ENCODE peak calls at places on chromosomes 13 and 19, in seven cellular contexts. K, H, O, E, W, Z and F are unnamed samples.

GRCh38 chr19:45766293-45766918 is 2.6 kb downstream of the SIX5 start:
- DNase-seq in K (no peak), H (no peak), O (no peak), E (no peak), W (no peak), Z (no peak), F (peak; percentile 27)

GRCh38 chr19:35216026-35216832 is 12.3 kb downstream of the FAM187B start:
- DNase-seq in K (no peak), H (no peak), O (no peak), E (no peak), W (no peak), Z (no peak), F (no peak)

GRCh38 chr19:16229322-16229641 is 31.6 kb downstream of the AP1M1 start:
- DNase-seq in K (no peak), H (no peak), O (no peak), E (no peak), W (no peak), Z (no peak), F (no peak)

GRCh38 chr13:106156468-106156867 is 379.0 kb downstream of the EFNB2 start:
- DNase-seq in K (peak; percentile 99), H (no peak), O (peak; percentile 46), E (peak; percentile 97), W (peak; percentile 64), Z (no peak), F (no peak)

GRCh38 chr13:27522847-27523246 is 72.5 kb upstream of the MTIF3 start:
- DNase-seq in K (no peak), H (no peak), O (no peak), E (no peak), W (no peak), Z (no peak), F (no peak)

GRCh38 chr13:27476943-27477681 is 26.7 kb upstream of the MTIF3 start:
- DNase-seq in K (peak; percentile 50), H (no peak), O (no peak), E (peak; percentile 44), W (no peak), Z (no peak), F (no peak)

GRCh38 chr13:44188257-44188656 is 185.4 kb upstream of the SERP2 start:
- DNase-seq in K (peak; percentile 75), H (no peak), O (peak; percentile 29), E (peak; percentile 45), W (peak; percentile 79), Z (no peak), F (no peak)

GRCh38 chr13:20124303-20124702 is 36.5 kb downstream of the GJA3 start:
- DNase-seq in K (peak; percentile 45), H (no peak), O (no peak), E (no peak), W (no peak), Z (no peak), F (peak; percentile 1)

GRCh38 chr13:48492123-48493075 is 40.5 kb downstream of the RCBTB2 start:
- DNase-seq in K (peak; percentile 18), H (no peak), O (no peak), E (peak; percentile 51), W (peak; percentile 73), Z (no peak), F (no peak)

DNA sequence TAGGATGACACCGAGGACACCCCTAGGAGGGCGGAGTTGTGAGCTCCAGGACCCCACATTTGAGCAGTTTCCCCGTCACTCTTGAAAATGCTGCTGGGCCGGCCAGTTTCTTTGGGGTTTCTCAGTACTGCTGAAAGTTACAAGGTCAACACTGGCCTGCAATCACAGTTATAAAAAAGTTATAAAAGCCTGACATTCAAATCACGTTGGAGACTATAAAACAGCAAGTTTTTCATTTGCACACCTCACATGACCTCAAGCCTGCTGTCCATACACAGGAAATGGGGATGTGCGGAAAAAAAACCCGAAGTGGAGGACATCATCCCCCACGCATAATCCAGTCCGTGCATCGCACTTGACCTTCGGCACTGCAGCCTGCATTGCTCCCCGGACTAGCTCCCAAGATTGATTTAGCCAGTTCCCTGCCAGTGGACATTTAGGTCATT is 27.0 kb downstream of the DNM2 start:
- DNase-seq in K (no peak), H (no peak), O (no peak), E (no peak), W (no peak), Z (no peak), F (no peak)
- H3K9ac ChIP-seq in K (no peak overlapping the region), H (no peak overlapping the region), O (no peak overlapping the region), E (no peak overlapping the region), W (no peak overlapping the region), Z (no peak overlapping the region), F (no peak overlapping the region)

GRCh38 chr13:110420626-110421025 is 113.5 kb downstream of the COL4A2 start:
- DNase-seq in K (no peak), H (no peak), O (no peak), E (no peak), W (no peak), Z (no peak), F (no peak)
- H3K4me2 ChIP-seq in K (no peak overlapping the region), H (no peak overlapping the region), O (no peak overlapping the region), E (no peak overlapping the region), W (no peak overlapping the region), Z (no peak overlapping the region), F (no peak overlapping the region)

DNA sequence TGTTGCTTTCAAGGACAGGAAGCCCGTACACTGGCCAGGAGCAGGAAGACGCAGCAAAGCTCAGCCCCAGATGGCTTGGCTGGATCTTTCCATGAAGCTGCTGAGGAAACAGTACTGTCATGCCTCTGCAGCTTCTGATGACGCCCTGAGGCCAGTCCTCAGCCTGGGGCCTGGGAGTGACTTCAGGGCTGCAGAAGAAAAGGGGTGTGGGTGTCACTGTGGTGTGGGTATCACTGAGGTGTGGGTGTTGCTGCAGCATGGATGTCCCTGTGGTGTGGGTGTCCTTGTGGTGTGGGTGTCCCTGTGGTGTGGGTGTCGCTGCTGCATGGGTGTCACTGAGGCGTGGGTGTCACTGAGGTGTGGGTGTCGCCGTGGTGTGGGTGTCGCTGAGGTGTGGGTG is 12.0 kb upstream of the GAS6 start:
- DNase-seq in K (no peak), H (no peak), O (no peak), E (no peak), W (no peak), Z (no peak), F (no peak)
- H2BK120ac ChIP-seq in K (no peak overlapping the region), H (no peak overlapping the region), O (no peak overlapping the region), E (no peak overlapping the region), W (no peak overlapping the region), Z (no peak overlapping the region), F (no peak overlapping the region)

GRCh38 chr19:10815969-10816635 is 19.9 kb downstream of the TMED1 start:
- DNase-seq in K (peak; percentile 14), H (no peak), O (no peak), E (no peak), W (no peak), Z (no peak), F (no peak)
- H3K9ac ChIP-seq in K (peak overlapping the region; percentile 94), H (no peak overlapping the region), O (no peak overlapping the region), E (peak overlapping the region; percentile 100), W (no peak overlapping the region), Z (no peak overlapping the region), F (no peak overlapping the region)

GRCh38 chr19:41915248-41916032 is 12.8 kb downstream of the ERFL start:
- DNase-seq in K (no peak), H (no peak), O (no peak), E (no peak), W (no peak), Z (no peak), F (no peak)
- H3K4me2 ChIP-seq in K (peak overlapping the region; percentile 55), H (no peak overlapping the region), O (no peak overlapping the region), E (no peak overlapping the region), W (no peak overlapping the region), Z (peak overlapping the region; percentile 54), F (peak overlapping the region; percentile 35)